ENCODE peak calls at places on chromosome 15, in nine cellular contexts. K, R, C, M, Z, V, J, T and W are unnamed samples. For H3K4me1 and H3K9me3, the result is how much of the 10 kb centered on the place peaks cover.

GRCh38 chr15:44782516-44782915 is 46.2 kb downstream of the TRIM69 start:
- DNase-seq in K (no peak), R (no peak), C (no peak), M (no peak), Z (no peak), V (no peak), J (peak), T (no peak), W (no peak)

GRCh38 chr15:61685971-61686370 is 374.3 kb downstream of the VPS13C start:
- DNase-seq in K (no peak), R (no peak), C (no peak), M (no peak), Z (no peak), V (no peak), J (no peak), T (no peak), W (no peak)

GRCh38 chr15:80777137-80777536 is 2.0 kb upstream of the CEMIP start:
- DNase-seq in K (no peak), R (peak), C (no peak), M (peak), Z (no peak), V (no peak), J (peak), T (no peak), W (no peak)

GRCh38 chr15:60374628-60375081 is 23.1 kb downstream of the ANXA2 start:
- DNase-seq in K (no peak), R (peak), C (peak), M (no peak), Z (peak), V (peak), J (peak), T (no peak), W (no peak)

GRCh38 chr15:39312984-39313383 is 267.9 kb upstream of the THBS1 start:
- DNase-seq in K (no peak), R (no peak), C (no peak), M (peak), Z (no peak), V (no peak), J (no peak), T (no peak), W (peak)

GRCh38 chr15:67116742-67117141 is 51.3 kb downstream of the SMAD3 start:
- DNase-seq in K (no peak), R (no peak), C (peak), M (no peak), Z (no peak), V (no peak), J (no peak), T (no peak), W (no peak)

GRCh38 chr15:69491051-69491505 is 38.5 kb downstream of the RPLP1 start:
- DNase-seq in K (peak), R (no peak), C (no peak), M (no peak), Z (peak), V (peak), J (peak), T (no peak), W (no peak)

GRCh38 chr15:66982250-66982649 is 83.2 kb upstream of the SMAD3 start:
- DNase-seq in K (no peak), R (no peak), C (no peak), M (no peak), Z (no peak), V (no peak), J (no peak), T (no peak), W (no peak)

GRCh38 chr15:67125589-67126502 is 60.4 kb downstream of the SMAD3 start:
- DNase-seq in K (peak), R (no peak), C (peak), M (no peak), Z (peak), V (peak), J (peak), T (no peak), W (no peak)

GRCh38 chr15:48634934-48635333 is 10.6 kb downstream of the FBN1 start:
- DNase-seq in K (no peak), R (peak), C (no peak), M (no peak), Z (no peak), V (no peak), J (peak), T (no peak), W (no peak)

GRCh38 chr15:74144153-74144775 is 13.9 kb downstream of the ISLR2 start:
- DNase-seq in K (no peak), R (no peak), C (peak), M (no peak), Z (no peak), V (no peak), J (peak), T (no peak), W (no peak)

GRCh38 chr15:55526559-55527036 is 18.6 kb upstream of the DNAAF4 start:
- DNase-seq in K (no peak), R (peak), C (peak), M (no peak), Z (no peak), V (no peak), J (peak), T (no peak), W (peak)

GRCh38 chr15:66249623-66250174 is 3.9 kb downstream of the MEGF11 start:
- DNase-seq in K (no peak), R (no peak), C (no peak), M (no peak), Z (no peak), V (no peak), J (peak), T (no peak), W (no peak)

GRCh38 chr15:45363334-45363733 is 15.0 kb downstream of the GATM start:
- DNase-seq in K (no peak), R (no peak), C (no peak), M (no peak), Z (no peak), V (no peak), J (no peak), T (no peak), W (no peak)

GRCh38 chr15:92617197-92618037 is 38.2 kb downstream of the FAM174B start:
- DNase-seq in K (peak), R (no peak), C (peak), M (peak), Z (peak), V (peak), J (peak), T (peak), W (no peak)

GRCh38 chr15:69164807-69165636 is 4.6 kb downstream of the GLCE start:
- DNase-seq in K (no peak), R (peak), C (no peak), M (no peak), Z (no peak), V (no peak), J (no peak), T (no peak), W (no peak)

GRCh38 chr15:99616773-99617342 is 51.1 kb downstream of the MEF2A start:
- DNase-seq in K (no peak), R (no peak), C (no peak), M (no peak), Z (no peak), V (no peak), J (no peak), T (no peak), W (no peak)

GRCh38 chr15:73753250-73754130 is at the start of gene INSYN1:
- DNase-seq in K (peak), R (peak), C (peak), M (peak), Z (peak), V (no peak), J (peak), T (peak), W (no peak)

GRCh38 chr15:69280783-69281182 is 17.9 kb upstream of the PAQR5 start:
- DNase-seq in K (no peak), R (no peak), C (no peak), M (no peak), Z (no peak), V (no peak), J (no peak), T (no peak), W (no peak)

DNA sequence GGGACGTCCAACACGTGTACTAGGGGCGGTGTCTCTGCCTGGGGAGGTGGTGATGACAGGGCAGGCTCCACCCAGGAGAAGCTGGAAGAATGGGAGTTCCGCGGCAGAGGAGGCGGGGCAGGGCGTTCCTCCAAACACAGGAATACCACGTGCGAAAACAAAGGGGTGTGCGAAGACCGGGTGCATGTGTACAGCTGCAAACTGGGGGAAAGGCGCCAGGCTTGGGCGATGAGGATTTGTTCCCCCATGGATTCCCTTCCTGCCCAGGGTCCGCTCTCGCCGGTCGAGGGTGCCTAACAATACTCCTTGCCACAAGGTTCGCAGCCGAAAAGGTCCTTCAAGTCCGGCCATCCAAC is 500 bp upstream of the ZSCAN2 start:
- DNase-seq in K (peak), R (peak), C (peak), M (peak), Z (peak), V (peak), J (peak), T (peak), W (peak)
- H3K4me1 ChIP-seq in K (under half), R (under half), C (under half), M (under half), Z (under half), V (under half), J (under half), T (under half), W (under half)

GRCh38 chr15:96293446-96293845 is 37.1 kb upstream of the NR2F2 start:
- DNase-seq in K (no peak), R (no peak), C (no peak), M (no peak), Z (no peak), V (no peak), J (peak), T (no peak), W (no peak)

GRCh38 chr15:96296264-96296663 is 34.2 kb upstream of the NR2F2 start:
- DNase-seq in K (no peak), R (no peak), C (no peak), M (no peak), Z (no peak), V (no peak), J (peak), T (no peak), W (no peak)

GRCh38 chr15:96297783-96298182 is 32.7 kb upstream of the NR2F2 start:
- DNase-seq in K (no peak), R (no peak), C (no peak), M (no peak), Z (no peak), V (no peak), J (no peak), T (no peak), W (no peak)

GRCh38 chr15:96298217-96298616 is 32.3 kb upstream of the NR2F2 start:
- DNase-seq in K (no peak), R (no peak), C (no peak), M (no peak), Z (no peak), V (no peak), J (no peak), T (no peak), W (no peak)

DNA sequence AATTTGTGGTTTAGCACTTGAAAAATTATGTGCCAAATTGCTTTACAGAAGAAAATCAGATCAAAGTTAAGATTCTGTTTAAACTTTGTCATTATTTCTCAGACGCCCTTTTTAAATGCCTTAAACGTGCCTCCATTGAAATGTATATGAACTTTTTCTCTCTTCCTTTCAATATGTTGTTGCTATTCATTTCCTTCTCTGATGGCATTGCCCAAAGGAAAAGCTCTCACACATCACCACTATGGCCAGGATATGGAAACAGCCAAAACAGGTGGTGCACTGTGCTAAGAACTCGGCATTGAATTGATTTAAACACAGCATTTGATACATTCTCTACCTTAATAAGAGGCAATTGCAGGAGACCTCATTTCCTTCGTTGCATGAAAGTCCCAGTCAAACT is 35.7 kb upstream of the NR2F2 start:
- DNase-seq in K (no peak), R (no peak), C (no peak), M (no peak), Z (no peak), V (no peak), J (no peak), T (no peak), W (no peak)
- TF ChIP-seq CTCF in K (no peak), R (no peak), C (no peak), M (no peak), Z (no peak), V (no peak), J (no peak), T (no peak), W (no peak)

GRCh38 chr15:24957691-24958090 is 2.9 kb downstream of the SNRPN start:
- DNase-seq in K (no peak), R (no peak), C (no peak), M (no peak), Z (no peak), V (no peak), J (no peak), T (no peak), W (no peak)

GRCh38 chr15:24966364-24967103 is 11.7 kb downstream of the SNRPN start:
- DNase-seq in K (no peak), R (no peak), C (no peak), M (no peak), Z (no peak), V (no peak), J (no peak), T (no peak), W (no peak)

GRCh38 chr15:24962880-24963279 is 8.1 kb downstream of the SNRPN start:
- DNase-seq in K (no peak), R (no peak), C (no peak), M (no peak), Z (no peak), V (no peak), J (no peak), T (no peak), W (no peak)

GRCh38 chr15:24956131-24956838 is 1.5 kb downstream of the SNRPN start:
- DNase-seq in K (peak), R (peak), C (peak), M (peak), Z (peak), V (peak), J (peak), T (peak), W (no peak)

DNA sequence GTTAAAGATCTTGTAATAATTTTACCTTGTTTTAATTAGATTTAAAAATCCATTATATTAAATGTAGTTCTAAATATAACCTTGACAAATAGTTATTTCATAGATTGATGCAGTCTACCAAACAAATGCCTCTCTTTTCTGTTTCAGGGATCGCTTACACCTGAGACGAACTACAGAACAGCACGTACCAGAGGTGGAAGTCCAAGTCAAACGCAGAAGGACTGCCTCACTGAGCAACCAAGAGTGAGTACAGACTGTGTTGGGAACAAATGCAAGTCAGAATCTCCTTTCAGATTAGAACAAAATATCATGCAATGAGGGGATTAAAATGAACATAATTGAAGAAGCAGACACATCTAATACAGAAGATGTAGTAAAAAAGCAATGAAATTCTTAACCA is 7.2 kb downstream of the SNRPN start:
- DNase-seq in K (no peak), R (no peak), C (no peak), M (no peak), Z (no peak), V (no peak), J (no peak), T (no peak), W (no peak)
- H3K9me3 ChIP-seq in K (half or more), R (under half), C (under half), M (under half), Z (under half), V (under half), J (under half), T (under half), W (under half)

GRCh38 chr15:31332681-31333071 is 6.0 kb downstream of the KLF13 start:
- DNase-seq in K (no peak), R (no peak), C (no peak), M (no peak), Z (no peak), V (no peak), J (no peak), T (no peak), W (no peak)

GRCh38 chr15:31333820-31334219 is 7.2 kb downstream of the KLF13 start:
- DNase-seq in K (no peak), R (no peak), C (no peak), M (no peak), Z (no peak), V (no peak), J (no peak), T (no peak), W (no peak)

GRCh38 chr15:31331389-31331788 is 4.8 kb downstream of the KLF13 start:
- DNase-seq in K (no peak), R (no peak), C (no peak), M (no peak), Z (no peak), V (no peak), J (no peak), T (no peak), W (no peak)

GRCh38 chr15:31332020-31332680 is 5.5 kb downstream of the KLF13 start:
- DNase-seq in K (no peak), R (no peak), C (no peak), M (no peak), Z (no peak), V (no peak), J (no peak), T (no peak), W (no peak)

GRCh38 chr15:31333119-31333518 is 6.5 kb downstream of the KLF13 start:
- DNase-seq in K (no peak), R (no peak), C (no peak), M (no peak), Z (no peak), V (no peak), J (no peak), T (no peak), W (no peak)
- H3K4me1 ChIP-seq in K (half or more), R (under half), C (under half), M (under half), Z (half or more), V (half or more), J (under half), T (half or more), W (half or more)

DNA sequence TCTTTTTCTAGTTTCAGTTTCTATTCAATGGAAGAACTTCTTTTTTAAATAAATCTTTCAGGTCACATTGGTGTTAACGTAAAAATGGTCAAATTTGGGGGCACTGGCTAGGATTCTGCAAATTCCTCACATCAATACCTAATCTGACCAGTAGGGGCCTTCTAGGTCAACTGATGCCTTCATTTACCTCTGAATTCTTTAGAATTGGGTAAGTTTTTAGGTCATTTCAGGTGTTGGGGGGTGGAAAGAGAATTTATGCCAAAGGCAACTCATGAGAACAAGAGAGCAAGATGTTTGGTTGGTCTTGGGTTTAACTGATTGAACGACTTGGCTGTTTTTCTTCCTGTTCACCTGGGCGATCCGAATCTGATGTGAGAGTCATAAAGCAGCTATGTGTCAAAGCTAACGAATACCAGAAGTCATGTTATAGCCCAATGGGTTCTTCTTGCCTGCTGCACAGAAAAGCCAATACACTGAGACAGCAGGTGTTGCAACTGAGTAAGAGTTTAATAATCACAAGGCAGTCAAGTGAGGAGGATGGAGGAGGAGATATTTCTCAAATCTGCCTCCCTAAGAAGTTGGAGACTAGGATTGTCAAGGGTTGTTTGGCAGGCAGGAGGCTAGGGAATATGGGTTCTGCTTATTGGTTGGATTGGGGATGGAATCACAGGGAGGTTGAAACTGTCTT is 15.3 kb downstream of the LRRC49 start:
- DNase-seq in K (no peak), R (no peak), C (no peak), M (no peak), Z (no peak), V (no peak), J (no peak), T (no peak), W (no peak)
- TF ChIP-seq CTCF in K (no peak), R (peak), C (no peak), M (no peak), Z (peak), V (no peak), J (peak), T (no peak), W (peak)

DNA sequence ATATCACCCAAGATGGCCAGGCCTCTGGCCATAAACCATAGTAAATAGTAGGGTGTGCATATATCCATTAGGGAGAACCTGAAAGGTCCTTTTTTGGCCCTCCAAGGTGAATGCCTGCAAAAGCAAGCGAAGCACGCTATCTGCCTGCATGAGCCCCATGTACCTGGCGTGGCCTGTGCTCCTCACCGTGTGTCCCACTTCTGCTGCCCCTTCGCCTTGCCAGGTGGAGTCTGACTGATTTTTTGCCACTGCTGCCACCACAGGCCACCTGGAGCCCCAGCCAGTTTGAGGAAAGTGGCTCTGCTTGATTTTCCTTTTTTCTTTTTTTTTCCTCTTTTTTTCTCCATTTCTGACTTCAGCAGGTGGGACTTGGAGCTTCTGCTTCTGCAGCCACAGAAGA is 139.7 kb downstream of the SNRPN start:
- DNase-seq in K (no peak), R (no peak), C (no peak), M (no peak), Z (no peak), V (no peak), J (no peak), T (no peak), W (no peak)
- H3K9me3 ChIP-seq in K (half or more), R (under half), C (under half), M (half or more), Z (half or more), V (under half), J (under half), T (under half), W (under half)

DNA sequence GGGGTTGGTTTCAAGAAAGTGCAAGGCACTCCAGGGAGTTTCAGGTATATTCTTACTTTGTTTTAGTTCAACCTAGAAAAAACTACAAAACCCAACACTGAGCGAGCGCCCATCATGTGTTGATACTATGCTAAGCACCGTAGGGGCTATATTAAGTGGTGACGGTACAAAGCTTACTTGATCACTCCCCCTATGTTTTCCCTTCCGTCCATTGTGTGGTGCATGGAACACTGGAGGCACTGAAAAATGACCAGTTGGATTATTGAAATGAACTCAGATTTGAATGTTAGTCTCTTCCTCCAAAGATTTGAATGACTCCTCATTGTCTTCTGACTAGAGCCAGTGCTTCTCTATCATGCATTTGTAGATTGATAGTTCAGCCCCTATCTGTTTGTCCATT is 6.6 kb downstream of the MYZAP start:
- DNase-seq in K (no peak), R (no peak), C (no peak), M (no peak), Z (no peak), V (no peak), J (no peak), T (no peak), W (no peak)
- H3K4me1 ChIP-seq in K (half or more), R (under half), C (under half), M (under half), Z (under half), V (under half), J (under half), T (half or more), W (under half)